ENCODE peak calls at places on chromosome 5, in ten cellular contexts. C is AG09309, Z is psoas muscle, D is PC-9, S is cardiac fibroblast, H is fibroblast of mammary gland, P is coronary artery, Y is upper lobe of left lung, M is DND-41, A is endodermal cell. L is an unnamed sample.

GRCh38 chr5:177362871-177363507 is 5.3 kb downstream of the RGS14 start:
- DNase-seq in C (no peak), Z (peak; percentile 65), D (peak; percentile 80), S (peak; percentile 42), H (no peak), P (no peak), Y (peak; percentile 94), M (peak; percentile 28), A (peak; percentile 90), L (peak; percentile 82)

GRCh38 chr5:58268263-58268662 is 191.6 kb downstream of the PLK2 start:
- DNase-seq in C (no peak), Z (no peak), D (no peak), S (no peak), H (no peak), P (no peak), Y (no peak), M (no peak), A (no peak), L (no peak)

GRCh38 chr5:132591140-132591539 is 34.4 kb downstream of the RAD50 start:
- DNase-seq in C (no peak), Z (no peak), D (no peak), S (peak; percentile 37), H (peak; percentile 21), P (no peak), Y (no peak), M (no peak), A (no peak), L (no peak)

GRCh38 chr5:151288180-151288579 is 15.4 kb downstream of the SLC36A3 start:
- DNase-seq in C (no peak), Z (no peak), D (peak; percentile 20), S (no peak), H (no peak), P (no peak), Y (no peak), M (no peak), A (peak; percentile 67), L (no peak)

GRCh38 chr5:93674138-93674537 is 67.3 kb downstream of the POU5F2 start:
- DNase-seq in C (no peak), Z (no peak), D (no peak), S (peak; percentile 23), H (peak; percentile 27), P (no peak), Y (no peak), M (no peak), A (no peak), L (no peak)

GRCh38 chr5:38285226-38285625 is 26.9 kb downstream of the EGFLAM start:
- DNase-seq in C (no peak), Z (no peak), D (no peak), S (no peak), H (no peak), P (no peak), Y (no peak), M (no peak), A (no peak), L (no peak)

GRCh38 chr5:17305964-17306725 is 88.7 kb downstream of the BASP1 start:
- DNase-seq in C (peak; percentile 89), Z (no peak), D (peak; percentile 46), S (peak; percentile 83), H (peak; percentile 64), P (peak; percentile 79), Y (peak; percentile 42), M (no peak), A (peak; percentile 64), L (no peak)

GRCh38 chr5:157271740-157272271 is 5.9 kb downstream of the CYFIP2 start:
- DNase-seq in C (no peak), Z (no peak), D (no peak), S (no peak), H (no peak), P (no peak), Y (no peak), M (peak; percentile 97), A (no peak), L (peak; percentile 86)

GRCh38 chr5:66820630-66821207 is 224.5 kb downstream of the MAST4 start:
- DNase-seq in C (no peak), Z (no peak), D (no peak), S (no peak), H (no peak), P (no peak), Y (no peak), M (no peak), A (no peak), L (no peak)

GRCh38 chr5:66818935-66819328 is 222.7 kb downstream of the MAST4 start:
- DNase-seq in C (no peak), Z (no peak), D (no peak), S (no peak), H (no peak), P (no peak), Y (no peak), M (no peak), A (no peak), L (no peak)

GRCh38 chr5:66818304-66818934 is 222.2 kb downstream of the MAST4 start:
- DNase-seq in C (no peak), Z (no peak), D (no peak), S (no peak), H (no peak), P (no peak), Y (no peak), M (no peak), A (no peak), L (no peak)

GRCh38 chr5:66824476-66824875 is 228.3 kb downstream of the MAST4 start:
- DNase-seq in C (no peak), Z (no peak), D (no peak), S (no peak), H (no peak), P (no peak), Y (no peak), M (no peak), A (no peak), L (no peak)

GRCh38 chr5:66821626-66822429 is 225.6 kb downstream of the MAST4 start:
- DNase-seq in C (no peak), Z (no peak), D (no peak), S (peak; percentile 8), H (no peak), P (no peak), Y (no peak), M (peak; percentile 89), A (peak; percentile 17), L (no peak)
- TF ChIP-seq CTCF in C (no peak), Z (no peak), D (no peak), S (no peak), H (no peak), P (no peak), Y (no peak), M (no peak), A (no peak), L (no peak)

GRCh38 chr5:83473344-83474169 is 2.0 kb downstream of the VCAN start:
- DNase-seq in C (peak; percentile 93), Z (peak; percentile 89), D (peak; percentile 75), S (peak; percentile 99), H (peak; percentile 98), P (peak; percentile 99), Y (peak; percentile 89), M (no peak), A (peak; percentile 99), L (peak; percentile 88)

GRCh38 chr5:83472508-83473343 is 1.2 kb downstream of the VCAN start:
- DNase-seq in C (no peak), Z (peak; percentile 60), D (peak; percentile 19), S (peak; percentile 55), H (peak; percentile 67), P (peak; percentile 89), Y (peak; percentile 88), M (no peak), A (peak; percentile 87), L (peak; percentile 61)

GRCh38 chr5:83470920-83471404 is 582 bp upstream of the VCAN start:
- DNase-seq in C (no peak), Z (no peak), D (no peak), S (peak; percentile 25), H (no peak), P (no peak), Y (no peak), M (no peak), A (no peak), L (no peak)

GRCh38 chr5:83471405-83472212 is at the start of gene VCAN:
- DNase-seq in C (peak; percentile 56), Z (peak; percentile 70), D (no peak), S (peak; percentile 94), H (peak; percentile 86), P (peak; percentile 90), Y (peak; percentile 80), M (no peak), A (peak; percentile 90), L (peak; percentile 38)

DNA sequence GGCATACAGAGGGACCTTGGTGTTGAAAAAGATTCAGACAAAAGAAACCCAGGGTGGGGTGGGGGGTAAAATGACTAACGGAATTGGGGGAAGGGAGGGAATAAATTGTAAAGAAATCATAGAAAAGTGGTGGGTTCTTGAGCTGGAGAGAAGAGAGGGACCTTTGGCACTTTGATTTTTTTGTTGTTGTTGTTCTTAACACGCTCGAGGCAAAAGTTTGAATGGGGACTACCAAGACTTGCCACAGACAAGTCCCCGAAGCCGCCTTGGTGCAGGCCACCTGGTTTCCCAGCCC is 616 bp downstream of the VCAN start:
- DNase-seq in C (no peak), Z (no peak), D (no peak), S (no peak), H (no peak), P (no peak), Y (no peak), M (no peak), A (no peak), L (no peak)
- H3K4me3 ChIP-seq in C (peak overlapping the region; percentile 79), Z (peak overlapping the region; percentile 62), D (no peak overlapping the region), S (peak overlapping the region; percentile 93), H (peak overlapping the region; percentile 81), P (peak overlapping the region; percentile 80), Y (peak overlapping the region; percentile 42), M (no peak overlapping the region), A (peak overlapping the region; percentile 90), L (peak overlapping the region; percentile 63)

DNA sequence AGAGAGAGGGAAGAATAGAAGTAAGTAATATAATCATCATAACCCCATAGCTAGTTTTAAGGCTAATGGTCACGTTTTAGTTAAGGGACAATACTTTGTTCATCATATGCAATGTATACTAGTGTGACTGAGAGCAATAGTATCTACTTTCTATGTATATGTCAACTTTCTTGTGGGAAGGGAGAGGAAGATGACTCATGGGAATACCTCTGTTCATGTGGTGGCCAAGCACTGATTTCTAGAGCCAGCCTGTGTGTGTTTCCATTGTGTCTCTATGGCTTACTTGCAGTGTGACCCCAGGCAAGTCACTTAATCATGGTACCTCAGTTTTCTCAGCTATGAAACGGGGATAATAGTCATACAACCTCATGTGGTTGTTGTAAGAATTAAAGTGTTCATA is 639.6 kb downstream of the CETN3 start:
- DNase-seq in C (no peak), Z (no peak), D (no peak), S (peak; percentile 14), H (peak; percentile 29), P (no peak), Y (no peak), M (no peak), A (no peak), L (no peak)
- TF ChIP-seq CTCF in C (no peak), Z (no peak), D (no peak), S (no peak), H (no peak), P (no peak), Y (no peak), M (no peak), A (no peak), L (no peak)

GRCh38 chr5:143495823-143496275 is 92.4 kb upstream of the NR3C1 start:
- DNase-seq in C (peak; percentile 51), Z (no peak), D (no peak), S (peak; percentile 87), H (peak; percentile 95), P (no peak), Y (no peak), M (no peak), A (no peak), L (no peak)

GRCh38 chr5:143494162-143494561 is 90.7 kb upstream of the NR3C1 start:
- DNase-seq in C (peak; percentile 68), Z (no peak), D (peak; percentile 16), S (peak; percentile 82), H (peak; percentile 89), P (no peak), Y (no peak), M (no peak), A (no peak), L (no peak)

GRCh38 chr5:143496928-143497327 is 93.4 kb upstream of the NR3C1 start:
- DNase-seq in C (no peak), Z (no peak), D (no peak), S (no peak), H (no peak), P (no peak), Y (no peak), M (no peak), A (no peak), L (no peak)

GRCh38 chr5:143494595-143494994 is 91.1 kb upstream of the NR3C1 start:
- DNase-seq in C (no peak), Z (no peak), D (no peak), S (no peak), H (no peak), P (no peak), Y (no peak), M (no peak), A (no peak), L (no peak)

GRCh38 chr5:143495124-143495523 is 91.6 kb upstream of the NR3C1 start:
- DNase-seq in C (no peak), Z (no peak), D (no peak), S (peak; percentile 60), H (peak; percentile 66), P (no peak), Y (no peak), M (no peak), A (no peak), L (no peak)
- H3K4me3 ChIP-seq in C (no peak overlapping the region), Z (no peak overlapping the region), D (no peak overlapping the region), S (no peak overlapping the region), H (no peak overlapping the region), P (no peak overlapping the region), Y (no peak overlapping the region), M (no peak overlapping the region), A (no peak overlapping the region), L (no peak overlapping the region)